ENCODE peak calls at places on chromosome 1, in five cellular contexts. U is endodermal cell, Z is fibroblast of lung, X is mammary epithelial cell, W is Panc1. I is an unnamed sample.
A peak's percentile ranks its signal among the peaks of the same experiment; 100 is the strongest.

GRCh38 chr1:3910769-3911520 is 10.9 kb upstream of the C1orf174 start:
- DNase-seq in W (no peak), Z (peak; percentile 41), X (peak; percentile 52), U (peak; percentile 96), I (no peak)

GRCh38 chr1:203046984-203047630 is 20.8 kb downstream of the PPFIA4 start:
- DNase-seq in W (no peak), Z (peak; percentile 86), X (peak; percentile 69), U (no peak), I (peak; percentile 29)

GRCh38 chr1:204103121-204103741 is 30.3 kb downstream of the SOX13 start:
- DNase-seq in X (no peak), U (no peak), W (no peak), Z (peak; percentile 26), I (no peak)

GRCh38 chr1:194476351-194476750 is 1289.9 kb upstream of the B3GALT2 start:
- DNase-seq in X (no peak), Z (no peak), W (no peak), U (no peak), I (no peak)

GRCh38 chr1:152110365-152110859 is 4.8 kb downstream of the TCHH start:
- DNase-seq in Z (peak; percentile 63), W (no peak), U (no peak), X (peak; percentile 68), I (no peak)

GRCh38 chr1:223455470-223455869 is 62.3 kb downstream of the CCDC185 start:
- DNase-seq in W (no peak), Z (no peak), U (no peak), X (no peak), I (no peak)

GRCh38 chr1:25022361-25023189 is 92.5 kb upstream of the RUNX3 start:
- DNase-seq in Z (peak; percentile 97), W (no peak), X (peak; percentile 97), U (peak; percentile 93), I (peak; percentile 50)

GRCh38 chr1:244137725-244138124 is 86.6 kb downstream of the ZBTB18 start:
- DNase-seq in W (no peak), Z (peak; percentile 90), X (no peak), U (no peak), I (no peak)

GRCh38 chr1:203216274-203217138 is 13.0 kb downstream of the CHIT1 start:
- DNase-seq in Z (peak; percentile 45), X (peak; percentile 24), U (peak; percentile 90), W (peak; percentile 53), I (no peak)

GRCh38 chr1:147620543-147620942 is 49.8 kb downstream of the ACP6 start:
- DNase-seq in X (no peak), W (no peak), Z (peak; percentile 44), U (no peak), I (no peak)

GRCh38 chr1:48916121-48917069 is 139.7 kb upstream of the BEND5 start:
- DNase-seq in Z (peak; percentile 74), U (peak; percentile 83), W (peak; percentile 28), X (peak; percentile 61), I (no peak)

GRCh38 chr1:24928631-24929090 is 1.4 kb downstream of the RUNX3 start:
- DNase-seq in U (peak; percentile 79), X (no peak), Z (no peak), W (no peak), I (no peak)

GRCh38 chr1:43121251-43121650 is 50.8 kb downstream of the EBNA1BP2 start:
- DNase-seq in X (peak; percentile 70), W (no peak), U (no peak), Z (no peak), I (no peak)

GRCh38 chr1:201655243-201655642 is 116.3 kb downstream of the NAV1 start:
- DNase-seq in U (peak; percentile 71), Z (peak; percentile 83), X (no peak), W (no peak), I (no peak)

GRCh38 chr1:1156140-1157032 is 17.3 kb upstream of the TTLL10 start:
- DNase-seq in Z (no peak), X (no peak), W (no peak), U (no peak), I (no peak)

GRCh38 chr1:178282949-178283367 is 189.1 kb downstream of the RASAL2 start:
- DNase-seq in U (no peak), X (peak; percentile 72), Z (peak; percentile 68), W (no peak), I (peak; percentile 22)

GRCh38 chr1:9793291-9793690 is 30.5 kb downstream of the CLSTN1 start:
- DNase-seq in W (no peak), Z (no peak), X (no peak), U (no peak), I (no peak)

GRCh38 chr1:3314561-3315271 is 139.7 kb upstream of the ARHGEF16 start:
- DNase-seq in U (no peak), W (no peak), Z (peak; percentile 82), X (no peak), I (no peak)

GRCh38 chr1:226268421-226269124 is 40.4 kb downstream of the LIN9 start:
- DNase-seq in X (peak; percentile 55), U (no peak), W (peak; percentile 8), Z (peak; percentile 60), I (no peak)

GRCh38 chr1:191641420-191642215 is 516.6 kb upstream of the RGS18 start:
- DNase-seq in Z (peak; percentile 83), X (peak; percentile 1), U (no peak), W (peak; percentile 75), I (peak; percentile 3)

GRCh38 chr1:72326494-72326893 is 44.2 kb upstream of the NEGR1 start:
- DNase-seq in W (no peak), Z (no peak), U (no peak), X (no peak), I (no peak)

GRCh38 chr1:226873771-226874578 is 3.6 kb downstream of the PSEN2 start:
- DNase-seq in X (no peak), W (no peak), Z (no peak), U (peak; percentile 32), I (no peak)

GRCh38 chr1:183279835-183280234 is 93.8 kb downstream of the LAMC2 start:
- DNase-seq in Z (peak; percentile 85), X (peak; percentile 98), W (no peak), U (no peak), I (peak; percentile 84)

GRCh38 chr1:183282101-183282855 is 96.2 kb downstream of the LAMC2 start:
- DNase-seq in U (no peak), W (no peak), X (no peak), Z (no peak), I (no peak)

GRCh38 chr1:183281553-183282091 is 95.6 kb downstream of the LAMC2 start:
- DNase-seq in W (peak; percentile 88), U (peak; percentile 98), X (peak; percentile 85), Z (peak; percentile 87), I (peak; percentile 54)

GRCh38 chr1:183278736-183279591 is 92.9 kb downstream of the LAMC2 start:
- DNase-seq in U (peak; percentile 79), Z (peak; percentile 89), W (no peak), X (peak; percentile 95), I (peak; percentile 73)

DNA sequence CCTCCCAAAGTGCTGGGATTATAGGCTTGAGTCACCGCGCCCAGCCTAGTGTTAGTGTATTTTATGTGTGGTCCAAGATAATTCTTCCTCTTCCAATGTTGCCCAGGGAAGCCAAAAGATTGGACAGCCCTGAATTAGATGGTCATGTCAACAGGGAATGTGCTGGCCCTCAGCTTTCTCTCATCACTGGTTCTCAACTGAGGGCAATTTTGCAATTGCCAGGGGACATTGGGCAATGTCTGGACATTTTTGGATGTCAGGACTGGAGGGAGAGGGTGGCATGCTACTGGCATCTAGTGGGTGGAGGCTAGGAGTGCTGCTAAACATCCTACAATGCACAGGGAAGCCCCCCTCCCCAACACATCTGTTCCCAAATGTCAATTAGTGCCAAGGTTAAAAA is 95.0 kb downstream of the LAMC2 start:
- DNase-seq in U (no peak), Z (no peak), W (no peak), X (peak; percentile 54), I (no peak)
- H3K27ac ChIP-seq in U (no peak overlapping the region), Z (peak overlapping the region; percentile 37), W (no peak overlapping the region), X (no peak overlapping the region), I (peak overlapping the region; percentile 100)

GRCh38 chr1:64917328-64917861 is 49.0 kb downstream of the JAK1 start:
- DNase-seq in U (peak; percentile 65), W (peak; percentile 92), Z (peak; percentile 99), X (peak; percentile 78), I (no peak)
- H3K27ac ChIP-seq in U (no peak overlapping the region), W (peak overlapping the region; percentile 84), Z (peak overlapping the region; percentile 74), X (peak overlapping the region; percentile 45), I (peak overlapping the region; percentile 68)

DNA sequence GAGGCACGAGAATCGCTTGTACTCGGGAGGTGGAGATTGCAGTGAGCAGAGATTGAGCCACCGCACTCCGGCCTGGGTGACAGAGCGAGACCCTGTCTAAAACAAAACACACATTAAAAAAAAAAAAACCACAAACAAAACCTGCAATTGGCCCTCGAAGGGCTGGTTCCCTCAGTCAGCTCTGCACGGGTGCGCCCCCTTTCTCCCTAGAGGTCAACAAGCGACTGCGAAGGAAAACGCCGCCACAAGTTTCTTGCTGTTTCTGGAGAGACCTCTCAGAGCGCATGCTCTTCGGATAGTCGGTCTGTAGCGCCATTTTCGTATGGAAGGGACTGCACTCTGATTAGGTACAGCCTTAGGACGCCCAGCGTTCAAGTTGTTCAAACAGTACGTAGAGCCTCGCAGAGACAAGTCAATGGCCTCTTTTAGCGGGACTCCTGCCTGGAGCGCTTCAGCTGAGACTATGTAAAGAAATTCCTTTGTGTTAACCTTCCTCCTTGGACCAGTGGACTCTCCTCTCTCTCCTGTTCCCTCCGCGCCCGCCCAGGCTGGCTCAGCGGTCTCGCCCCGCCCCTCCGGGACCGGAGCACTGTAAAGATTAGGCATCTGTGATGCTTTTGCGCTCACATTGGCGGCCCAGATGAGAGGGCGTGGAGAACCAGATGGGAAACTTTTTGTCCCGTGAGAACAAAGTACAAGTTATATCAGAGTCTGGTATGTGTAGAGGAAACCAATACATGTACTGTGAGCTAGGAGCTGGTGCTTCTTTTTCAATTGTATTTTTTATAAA is 1.0 kb upstream of the CDC14A start:
- DNase-seq in X (peak; percentile 93), Z (peak; percentile 91), U (peak; percentile 97), W (peak; percentile 80), I (peak; percentile 60)
- H3K27ac ChIP-seq in X (peak overlapping the region; percentile 77), Z (peak overlapping the region; percentile 77), U (peak overlapping the region; percentile 98), W (peak overlapping the region; percentile 91), I (peak overlapping the region; percentile 60)

GRCh38 chr1:234589064-234589765 is 20.8 kb downstream of the IRF2BP2 start:
- DNase-seq in Z (peak; percentile 73), U (no peak), X (peak; percentile 95), W (no peak), I (no peak)

GRCh38 chr1:234592240-234592639 is 17.7 kb downstream of the IRF2BP2 start:
- DNase-seq in W (no peak), U (no peak), Z (no peak), X (no peak), I (no peak)

GRCh38 chr1:234591131-234591530 is 18.8 kb downstream of the IRF2BP2 start:
- DNase-seq in U (no peak), X (no peak), W (no peak), Z (no peak), I (no peak)

GRCh38 chr1:234588402-234588801 is 21.6 kb downstream of the IRF2BP2 start:
- DNase-seq in W (no peak), Z (no peak), U (no peak), X (no peak), I (no peak)

DNA sequence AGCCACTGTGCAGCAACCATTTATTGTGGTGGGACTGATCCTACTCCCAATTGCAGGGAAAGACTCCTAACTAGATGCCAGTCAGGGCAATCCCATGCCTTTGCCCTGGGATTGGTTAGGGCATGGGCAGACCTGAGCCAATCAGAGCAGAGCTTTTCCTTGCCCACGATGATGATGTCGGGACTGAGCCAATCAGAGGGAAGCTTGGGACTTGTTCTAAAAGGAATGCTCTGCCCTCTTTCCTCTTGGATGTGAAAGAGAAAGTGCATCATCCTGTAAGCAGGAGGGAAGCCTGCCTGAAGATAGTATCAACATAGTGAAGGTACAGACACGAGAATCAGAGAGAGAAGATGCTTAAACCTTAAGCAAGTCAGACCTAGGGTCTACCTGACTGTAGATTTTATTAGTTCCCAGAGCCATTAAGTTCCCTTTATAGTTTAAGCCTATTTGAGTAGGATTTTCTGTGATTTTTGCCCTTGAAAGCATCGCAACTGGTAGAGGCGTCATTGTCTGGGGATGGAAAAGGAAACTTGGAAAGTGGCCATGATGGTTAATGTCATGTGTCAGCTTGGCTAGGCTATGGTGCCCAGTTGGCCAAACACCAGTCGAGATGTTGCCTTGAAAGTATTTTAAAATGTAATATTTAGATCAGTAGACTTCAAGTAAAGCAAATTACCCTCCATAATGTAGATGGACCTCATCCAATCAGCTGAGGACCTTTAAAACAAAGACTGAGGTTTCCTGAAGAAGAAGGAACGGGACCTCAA is 19.9 kb downstream of the IRF2BP2 start:
- DNase-seq in U (no peak), W (no peak), X (peak; percentile 78), Z (peak; percentile 40), I (no peak)
- H3K27ac ChIP-seq in U (no peak overlapping the region), W (peak overlapping the region; percentile 13), X (peak overlapping the region; percentile 64), Z (no peak overlapping the region), I (peak overlapping the region; percentile 81)